ENCODE peak calls at places on chromosome 19, in seven cellular contexts. A is activated CD8-positive, alpha-beta T cell treated with anti-CD3 and anti-CD28 coated beads for 36 hours; V is T-cell; L is Panc1; O is natural killer cell; R is aorta; M is A549. H is an unnamed sample.

GRCh38 chr19:10892256-10892655 is 20.9 kb downstream of the CARM1 start:
- ATAC-seq in M (no peak), R (no peak), O (no peak), V (no peak), L (no peak), A (no peak), H (no peak)

GRCh38 chr19:18908917-18909619 is 10.1 kb downstream of the COPE start:
- ATAC-seq in L (no peak), M (no peak), O (no peak), R (no peak), V (no peak), A (no peak), H (no peak)

GRCh38 chr19:51535535-51535934 is 4.1 kb upstream of the SIGLEC6 start:
- ATAC-seq in R (no peak), L (no peak), M (no peak), A (no peak), O (no peak), V (no peak), H (no peak)

GRCh38 chr19:35832054-35832453 is 19.4 kb upstream of the PRODH2 start:
- ATAC-seq in O (no peak), M (no peak), L (no peak), R (no peak), V (no peak), A (no peak), H (no peak)

GRCh38 chr19:18456974-18457373 is 19.0 kb upstream of the ISYNA1 start:
- ATAC-seq in M (no peak), A (no peak), V (no peak), R (peak), O (no peak), L (no peak), H (no peak)

GRCh38 chr19:28454083-28454482 is 758.9 kb downstream of the UQCRFS1 start:
- ATAC-seq in O (no peak), V (no peak), L (no peak), M (no peak), R (no peak), A (no peak), H (no peak)

GRCh38 chr19:7294571-7295212 is 478 bp upstream of the INSR start:
- ATAC-seq in V (no peak), O (no peak), A (no peak), R (peak), M (peak), L (peak), H (peak)

GRCh38 chr19:29515706-29516357 is 10.0 kb upstream of the VSTM2B start:
- ATAC-seq in O (no peak), A (no peak), L (peak), R (no peak), V (no peak), M (no peak), H (no peak)

GRCh38 chr19:29873801-29874575 is 62.2 kb downstream of the CCNE1 start:
- ATAC-seq in A (no peak), M (peak), R (no peak), L (peak), O (no peak), V (no peak), H (no peak)

GRCh38 chr19:17526922-17527321 is 15.5 kb downstream of the PGLS start:
- ATAC-seq in V (no peak), A (peak), O (no peak), L (no peak), R (no peak), M (no peak), H (peak)

GRCh38 chr19:54560881-54561385 is 12.7 kb upstream of the LILRA2 start:
- ATAC-seq in A (no peak), V (no peak), O (no peak), M (no peak), L (no peak), R (no peak), H (no peak)

GRCh38 chr19:5059191-5059579 is 90.3 kb downstream of the KDM4B start:
- ATAC-seq in M (no peak), R (no peak), A (no peak), L (no peak), V (no peak), O (no peak), H (no peak)

GRCh38 chr19:10110076-10110971 is 1.2 kb upstream of the P2RY11 start:
- ATAC-seq in V (no peak), A (no peak), M (no peak), O (no peak), L (no peak), R (no peak), H (no peak)

GRCh38 chr19:55563261-55563690 is 17.4 kb downstream of the ZNF579 start:
- ATAC-seq in R (no peak), L (peak), A (no peak), M (peak), V (no peak), O (no peak), H (no peak)

GRCh38 chr19:50518091-50519005 is 4.6 kb upstream of the ASPDH start:
- ATAC-seq in L (no peak), V (no peak), A (no peak), O (no peak), R (no peak), M (no peak), H (no peak)